ENCODE peak calls at places on chromosomes 13 and 19, in eight cellular contexts. Z, S, E, D, U, W, M and K are unnamed samples.

GRCh38 chr13:50664961-50665360 is 178.5 kb downstream of the DLEU7 start:
- DNase-seq in Z (no peak), S (no peak), E (no peak), D (no peak), U (no peak), W (no peak), M (no peak), K (no peak)

GRCh38 chr13:41509996-41510395 is 52.6 kb downstream of the RGCC start:
- DNase-seq in Z (no peak), S (no peak), E (no peak), D (no peak), U (no peak), W (no peak), M (no peak), K (no peak)

GRCh38 chr13:63731896-63732295 is 2316.2 kb upstream of the PCDH20 start:
- DNase-seq in Z (no peak), S (no peak), E (no peak), D (no peak), U (no peak), W (no peak), M (no peak), K (no peak)

GRCh38 chr13:23637813-23638212 is 67.6 kb downstream of the TNFRSF19 start:
- DNase-seq in Z (no peak), S (peak; percentile 44), E (no peak), D (no peak), U (peak; percentile 35), W (no peak), M (no peak), K (no peak)

GRCh38 chr13:36533806-36534205 is 101.5 kb downstream of the CCNA1 start:
- DNase-seq in Z (no peak), S (no peak), E (no peak), D (no peak), U (no peak), W (no peak), M (no peak), K (no peak)

GRCh38 chr19:10927691-10928562 is 512 bp downstream of the YIPF2 start:
- DNase-seq in Z (no peak), S (no peak), E (no peak), D (no peak), U (no peak), W (peak; percentile 61), M (no peak), K (peak; percentile 50)

GRCh38 chr13:111482806-111483620 is 162.6 kb downstream of the TEX29 start:
- DNase-seq in Z (no peak), S (no peak), E (no peak), D (no peak), U (no peak), W (peak; percentile 36), M (no peak), K (no peak)

GRCh38 chr13:105805866-105806265 is 729.6 kb downstream of the EFNB2 start:
- DNase-seq in Z (peak; percentile 9), S (no peak), E (no peak), D (no peak), U (no peak), W (no peak), M (no peak), K (no peak)

GRCh38 chr19:1981253-1981652 is 34.3 kb downstream of the BTBD2 start:
- DNase-seq in Z (no peak), S (no peak), E (no peak), D (no peak), U (no peak), W (no peak), M (no peak), K (no peak)

GRCh38 chr19:1791879-1792278 is 20.2 kb downstream of the ATP8B3 start:
- DNase-seq in Z (no peak), S (no peak), E (no peak), D (no peak), U (no peak), W (no peak), M (no peak), K (no peak)

GRCh38 chr19:16071072-16071691 is 5.1 kb upstream of the TPM4 start:
- DNase-seq in Z (no peak), S (no peak), E (no peak), D (no peak), U (no peak), W (no peak), M (no peak), K (no peak)

GRCh38 chr13:81987677-81988357 is 1646.9 kb upstream of the SPRY2 start:
- DNase-seq in Z (no peak), S (no peak), E (no peak), D (no peak), U (no peak), W (no peak), M (no peak), K (no peak)

GRCh38 chr13:97136418-97136817 is 85.7 kb upstream of the MBNL2 start:
- DNase-seq in Z (no peak), S (no peak), E (no peak), D (no peak), U (no peak), W (no peak), M (no peak), K (no peak)

GRCh38 chr19:33698576-33699435 is 77.1 kb downstream of the CHST8 start:
- DNase-seq in Z (no peak), S (no peak), E (no peak), D (no peak), U (no peak), W (peak; percentile 22), M (no peak), K (no peak)

GRCh38 chr13:94327318-94327717 is 152.2 kb downstream of the DCT start:
- DNase-seq in Z (no peak), S (no peak), E (no peak), D (no peak), U (no peak), W (no peak), M (no peak), K (no peak)

GRCh38 chr13:95510950-95511349 is 41.6 kb upstream of the CLDN10 start:
- DNase-seq in Z (no peak), S (no peak), E (no peak), D (no peak), U (no peak), W (no peak), M (no peak), K (no peak)

GRCh38 chr19:47310819-47311218 is 1.2 kb downstream of the C5AR1 start:
- DNase-seq in Z (peak; percentile 21), S (peak; percentile 58), E (peak; percentile 49), D (no peak), U (no peak), W (no peak), M (no peak), K (peak; percentile 48)

GRCh38 chr19:51440846-51441409 is 17.3 kb downstream of the SIGLEC8 start:
- DNase-seq in Z (no peak), S (no peak), E (no peak), D (no peak), U (no peak), W (no peak), M (no peak), K (peak; percentile 47)

GRCh38 chr13:30923423-30923822 is 9.0 kb upstream of the TEX26 start:
- DNase-seq in Z (no peak), S (no peak), E (no peak), D (no peak), U (no peak), W (no peak), M (no peak), K (no peak)

GRCh38 chr19:18646535-18647370 is 9.9 kb downstream of the KLHL26 start:
- DNase-seq in Z (no peak), S (no peak), E (no peak), D (no peak), U (no peak), W (no peak), M (no peak), K (no peak)

GRCh38 chr19:48967346-48968178 is 2.5 kb downstream of the FTL start:
- DNase-seq in Z (peak; percentile 67), S (peak; percentile 71), E (peak; percentile 60), D (no peak), U (no peak), W (no peak), M (peak; percentile 25), K (peak; percentile 78)
- TF ChIP-seq POLR2A in Z (no peak), S (no peak), E (peak; percentile 74), D (no peak), U (peak; percentile 33), W (peak; percentile 72), M (no peak), K (peak; percentile 79)

GRCh38 chr13:27201661-27202060 is 30.1 kb upstream of the USP12 start:
- DNase-seq in Z (peak; percentile 16), S (no peak), E (no peak), D (no peak), U (no peak), W (no peak), M (no peak), K (no peak)
- TF ChIP-seq POLR2A in Z (no peak), S (no peak), E (no peak), D (no peak), U (no peak), W (no peak), M (no peak), K (no peak)

DNA sequence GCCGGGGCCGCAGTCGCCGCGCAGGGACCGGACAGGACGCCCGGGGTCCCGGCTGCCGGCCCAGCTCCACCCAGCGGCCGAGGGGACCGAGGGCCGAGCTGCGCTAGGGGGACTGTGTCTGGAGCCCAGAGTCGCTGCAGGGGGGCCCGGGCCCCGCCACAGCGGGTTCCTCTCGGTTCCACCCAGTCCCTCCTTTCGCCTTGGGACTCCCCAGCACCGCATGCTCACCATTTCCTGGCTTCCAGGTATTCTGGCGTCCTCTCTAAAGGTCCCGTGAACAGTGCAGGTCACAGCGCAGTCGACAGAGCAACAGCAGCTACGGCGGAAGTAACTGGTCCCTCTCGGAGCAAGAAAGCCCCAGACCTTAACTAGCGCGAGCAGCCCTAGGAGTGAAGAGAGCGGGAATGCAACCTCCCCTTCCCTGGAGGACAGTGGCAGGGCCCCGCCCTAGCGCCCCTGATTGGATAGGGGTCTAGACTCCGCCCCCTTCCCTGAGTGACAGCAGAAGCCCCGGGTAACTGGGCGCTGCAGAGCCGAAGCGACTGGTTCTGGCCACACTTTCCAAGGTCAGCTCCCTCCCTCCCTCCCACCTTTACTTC is at the start of gene ZNF878:
- DNase-seq in Z (peak; percentile 85), S (peak; percentile 95), E (no peak), D (peak; percentile 67), U (peak; percentile 73), W (peak; percentile 89), M (peak; percentile 94), K (peak; percentile 84)
- TF ChIP-seq POLR2A in Z (peak; percentile 91), S (peak; percentile 94), E (no peak), D (peak; percentile 95), U (peak; percentile 88), W (peak; percentile 90), M (peak; percentile 97), K (peak; percentile 67)

DNA sequence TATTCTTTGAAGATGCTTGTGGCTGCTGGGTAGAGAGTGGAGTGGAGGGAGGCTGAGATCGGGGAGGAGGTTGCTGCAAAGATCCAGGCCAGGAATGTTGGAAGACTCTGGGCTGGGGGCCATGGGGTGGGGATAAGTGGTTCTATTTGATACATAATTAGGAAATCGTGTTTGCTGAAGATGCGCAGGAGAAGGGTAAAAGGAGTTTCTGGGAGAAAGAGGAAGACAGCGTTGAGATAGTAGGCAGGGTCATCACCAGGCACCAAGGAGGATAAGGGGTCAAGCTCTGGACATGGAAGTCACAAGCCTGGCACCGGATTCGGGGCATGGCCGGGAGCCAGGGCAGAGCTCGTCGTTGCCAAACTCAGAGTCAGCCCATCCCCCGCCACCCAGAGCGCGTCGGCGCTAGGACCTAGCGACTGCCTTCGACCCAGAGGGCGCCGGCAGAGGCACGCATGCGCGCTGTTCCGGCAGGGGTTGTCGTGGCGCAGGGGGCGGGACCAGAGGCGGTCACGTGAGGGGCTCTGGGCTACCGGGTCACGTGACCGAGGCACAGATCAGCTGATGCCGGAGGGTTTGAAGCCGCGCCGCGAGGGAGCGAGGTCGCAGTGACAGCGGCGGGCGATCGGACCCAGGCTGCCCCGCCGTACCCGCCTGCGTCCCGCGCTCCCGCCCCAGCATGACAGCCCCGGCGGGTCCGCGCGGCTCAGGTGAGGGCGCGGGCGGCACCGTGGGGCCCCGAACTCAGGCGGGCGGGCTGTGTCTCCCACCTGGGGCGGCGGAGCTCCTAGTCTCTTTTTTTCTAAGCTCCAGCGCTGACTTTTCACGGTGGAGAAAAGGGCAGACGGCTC is at the start of gene MCOLN1:
- DNase-seq in Z (peak; percentile 94), S (peak; percentile 100), E (peak; percentile 99), D (peak; percentile 100), U (peak; percentile 100), W (peak; percentile 100), M (peak; percentile 100), K (peak; percentile 98)
- TF ChIP-seq POLR2A in Z (no peak), S (peak; percentile 83), E (peak; percentile 34), D (peak; percentile 52), U (peak; percentile 63), W (peak; percentile 94), M (peak; percentile 50), K (peak; percentile 71)